ENCODE peak calls at places on chromosomes 1 and 21, in eight cellular contexts. A, P, K, W, Z, O, D and B are unnamed samples.

GRCh38 chr1:201281573-201281972 is 1.7 kb upstream of the PKP1 start:
- DNase-seq in W (no peak), K (no peak), O (no peak), P (no peak), A (no peak), D (no peak), Z (no peak), B (no peak)

GRCh38 chr1:234961468-234962339 is 166.9 kb downstream of the TOMM20 start:
- DNase-seq in D (peak), P (peak), Z (no peak), W (no peak), K (no peak), A (peak), O (peak), B (peak)

GRCh38 chr1:206001476-206001888 is 1.7 kb downstream of the RAB7B start:
- DNase-seq in D (peak), A (no peak), W (no peak), P (peak), K (no peak), O (peak), Z (no peak), B (peak)

GRCh38 chr1:39995973-39996393 is 41.0 kb downstream of the MFSD2A start:
- DNase-seq in O (no peak), Z (no peak), K (no peak), P (no peak), A (no peak), D (no peak), W (no peak), B (no peak)

GRCh38 chr1:154760469-154760933 is 109.6 kb downstream of the KCNN3 start:
- DNase-seq in O (no peak), Z (peak), W (no peak), P (no peak), A (peak), D (peak), K (peak), B (no peak)

GRCh38 chr1:156128749-156129682 is 14.5 kb downstream of the LMNA start:
- DNase-seq in A (peak), D (no peak), P (peak), K (no peak), Z (no peak), O (peak), W (no peak), B (no peak)

GRCh38 chr21:44431300-44431699 is 24.0 kb upstream of the LRRC3 start:
- DNase-seq in K (no peak), Z (no peak), W (no peak), O (no peak), A (no peak), D (no peak), P (no peak), B (no peak)

GRCh38 chr21:28776251-28776650 is 216.4 kb downstream of the LTN1 start:
- DNase-seq in Z (no peak), K (peak), O (peak), D (peak), W (no peak), P (peak), A (no peak), B (peak)

GRCh38 chr1:8169364-8170058 is 143.4 kb upstream of the ERRFI1 start:
- DNase-seq in D (peak), Z (peak), A (peak), K (peak), O (peak), P (peak), W (peak), B (peak)

GRCh38 chr1:31487143-31487542 is 74.1 kb downstream of the SERINC2 start:
- DNase-seq in D (no peak), P (no peak), O (no peak), A (no peak), Z (no peak), W (no peak), K (no peak), B (no peak)

GRCh38 chr21:34996304-34997081 is 52.6 kb downstream of the RUNX1 start:
- DNase-seq in W (no peak), O (peak), D (no peak), A (no peak), P (peak), Z (no peak), K (no peak), B (no peak)

GRCh38 chr1:22263359-22263758 is 120.5 kb upstream of the WNT4 start:
- DNase-seq in O (no peak), Z (no peak), P (no peak), K (no peak), W (no peak), A (no peak), D (no peak), B (no peak)

GRCh38 chr1:6148497-6149241 is 31.5 kb downstream of the CHD5 start:
- DNase-seq in D (peak), W (peak), Z (peak), A (no peak), O (peak), K (peak), P (no peak), B (no peak)

GRCh38 chr1:184387871-184388670 is 1.2 kb downstream of the C1orf21 start:
- DNase-seq in P (peak), O (peak), A (peak), D (peak), K (peak), Z (no peak), W (peak), B (peak)

GRCh38 chr1:170964506-170964905 is 29.2 kb downstream of the MROH9 start:
- DNase-seq in O (no peak), A (no peak), P (no peak), K (no peak), D (no peak), W (no peak), Z (no peak), B (no peak)

GRCh38 chr1:34406377-34406776 is 229.7 kb downstream of the C1orf94 start:
- DNase-seq in Z (no peak), W (peak), A (no peak), P (no peak), D (peak), O (no peak), K (no peak), B (no peak)

GRCh38 chr1:172287207-172287606 is 133.3 kb upstream of the C1orf105 start:
- DNase-seq in D (peak), K (no peak), P (peak), W (no peak), A (peak), O (peak), Z (no peak), B (peak)

GRCh38 chr1:92804721-92805169 is 19.8 kb upstream of the EVI5 start:
- DNase-seq in Z (no peak), O (peak), P (peak), W (no peak), K (no peak), D (peak), A (peak), B (peak)

GRCh38 chr1:27668808-27669723 is 2.9 kb downstream of the IFI6 start:
- DNase-seq in P (no peak), D (peak), O (peak), W (peak), Z (peak), A (peak), K (peak), B (no peak)

GRCh38 chr1:94096797-94097549 is 24.0 kb downstream of the ABCA4 start:
- DNase-seq in O (no peak), K (no peak), P (peak), A (no peak), W (no peak), D (no peak), Z (no peak), B (no peak)